ENCODE peak calls at places on chromosomes 7 and 10, in nine cellular contexts. K is pancreas, D is trophoblast cell, P is fibroblast of lung, C is NT2/D1, I is AG04450, A is H1, F is heart left ventricle, H is thoracic aorta. U is an unnamed sample.

GRCh38 chr7:141704741-141705140 is 2.8 kb upstream of the DENND11 start:
- DNase-seq in K (no peak), D (no peak), P (no peak), C (no peak), I (no peak), A (no peak), F (no peak), H (no peak), U (no peak)

GRCh38 chr10:1449806-1450205 is 287.5 kb downstream of the ADARB2 start:
- DNase-seq in K (no peak), D (no peak), P (no peak), C (no peak), I (no peak), A (no peak), F (no peak), H (no peak), U (no peak)

GRCh38 chr10:74027702-74028101 is 29.8 kb downstream of the VCL start:
- DNase-seq in K (no peak), D (peak; percentile 58), P (no peak), C (no peak), I (no peak), A (no peak), F (no peak), H (no peak), U (no peak)

GRCh38 chr10:71695502-71696476 is 23.8 kb downstream of the C10orf105 start:
- DNase-seq in K (no peak), D (no peak), P (no peak), C (no peak), I (no peak), A (no peak), F (no peak), H (no peak), U (peak; percentile 40)

GRCh38 chr10:94879214-94879613 is 59.2 kb upstream of the CYP2C9 start:
- DNase-seq in K (no peak), D (no peak), P (no peak), C (no peak), I (no peak), A (no peak), F (no peak), H (no peak), U (no peak)

GRCh38 chr10:89310092-89310886 is 8.4 kb downstream of the IFIT2 start:
- DNase-seq in K (no peak), D (no peak), P (no peak), C (no peak), I (no peak), A (no peak), F (no peak), H (no peak), U (no peak)

GRCh38 chr7:92809397-92810241 is 26.8 kb downstream of the CDK6 start:
- DNase-seq in K (peak; percentile 80), D (peak; percentile 68), P (peak; percentile 95), C (no peak), I (peak; percentile 87), A (no peak), F (peak; percentile 65), H (peak; percentile 12), U (peak; percentile 79)

GRCh38 chr10:72087969-72088878 is at the start of gene SPOCK2:
- DNase-seq in K (no peak), D (peak; percentile 13), P (peak; percentile 7), C (no peak), I (no peak), A (peak; percentile 70), F (no peak), H (no peak), U (peak; percentile 38)

GRCh38 chr7:151139071-151139521 is 28.4 kb downstream of the GBX1 start:
- DNase-seq in K (peak; percentile 11), D (no peak), P (no peak), C (no peak), I (no peak), A (no peak), F (no peak), H (no peak), U (no peak)

GRCh38 chr10:102597131-102597891 is 47.0 kb upstream of the TRIM8 start:
- DNase-seq in K (no peak), D (no peak), P (no peak), C (no peak), I (no peak), A (no peak), F (peak; percentile 54), H (no peak), U (no peak)

GRCh38 chr10:8346861-8347260 is 292.4 kb downstream of the GATA3 start:
- DNase-seq in K (no peak), D (no peak), P (no peak), C (peak; percentile 23), I (no peak), A (no peak), F (no peak), H (no peak), U (no peak)

GRCh38 chr7:36506820-36507219 is 117.2 kb downstream of the ANLN start:
- DNase-seq in K (no peak), D (peak; percentile 74), P (peak; percentile 21), C (no peak), I (no peak), A (no peak), F (no peak), H (no peak), U (no peak)

GRCh38 chr7:148898845-148899474 is 14.9 kb upstream of the EZH2 start:
- DNase-seq in K (no peak), D (no peak), P (no peak), C (no peak), I (no peak), A (peak; percentile 52), F (no peak), H (no peak), U (no peak)

GRCh38 chr10:99533496-99534455 is 1.0 kb downstream of the NKX2-3 start:
- DNase-seq in K (no peak), D (no peak), P (no peak), C (no peak), I (no peak), A (no peak), F (no peak), H (no peak), U (no peak)
- H3K4me3 ChIP-seq in K (no peak overlapping the region), D (peak overlapping the region; percentile 78), P (no peak overlapping the region), C (no peak overlapping the region), I (no peak overlapping the region), A (no peak overlapping the region), F (no peak overlapping the region), H (no peak overlapping the region), U (no peak overlapping the region)

DNA sequence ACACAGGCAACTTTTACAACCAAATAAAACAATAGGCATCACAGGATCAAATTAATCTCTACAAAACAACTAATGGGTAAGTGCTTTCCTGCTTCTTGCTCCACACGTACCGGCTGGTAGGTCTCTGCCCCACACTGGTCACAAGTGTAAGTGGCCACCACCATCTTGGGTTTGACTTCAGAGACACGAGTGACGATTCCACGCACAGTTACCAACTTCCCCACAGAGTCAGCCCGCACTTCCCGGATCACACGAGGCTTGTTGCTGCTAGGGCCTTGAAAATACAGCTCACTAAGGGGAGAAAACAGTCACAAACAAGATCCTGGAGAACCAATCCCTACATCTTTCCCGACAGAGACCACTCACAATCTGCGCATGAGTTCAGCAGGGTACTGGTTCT is 2.3 kb downstream of the MCM7 start:
- DNase-seq in K (no peak), D (no peak), P (no peak), C (no peak), I (no peak), A (no peak), F (no peak), H (no peak), U (no peak)
- H3K4me3 ChIP-seq in K (no peak overlapping the region), D (no peak overlapping the region), P (no peak overlapping the region), C (no peak overlapping the region), I (peak overlapping the region; percentile 17), A (peak overlapping the region; percentile 83), F (no peak overlapping the region), H (no peak overlapping the region), U (no peak overlapping the region)

GRCh38 chr7:128948312-128948973 is 10.7 kb downstream of the IRF5 start:
- DNase-seq in K (no peak), D (peak; percentile 26), P (no peak), C (no peak), I (no peak), A (no peak), F (no peak), H (no peak), U (no peak)

GRCh38 chr7:128944487-128945236 is 6.9 kb downstream of the IRF5 start:
- DNase-seq in K (no peak), D (no peak), P (no peak), C (no peak), I (no peak), A (no peak), F (no peak), H (no peak), U (no peak)

GRCh38 chr7:128946936-128947830 is 9.5 kb downstream of the IRF5 start:
- DNase-seq in K (no peak), D (no peak), P (no peak), C (no peak), I (no peak), A (no peak), F (no peak), H (no peak), U (no peak)

GRCh38 chr7:128947854-128948253 is 10.1 kb downstream of the IRF5 start:
- DNase-seq in K (no peak), D (peak; percentile 66), P (no peak), C (no peak), I (no peak), A (no peak), F (no peak), H (no peak), U (no peak)

DNA sequence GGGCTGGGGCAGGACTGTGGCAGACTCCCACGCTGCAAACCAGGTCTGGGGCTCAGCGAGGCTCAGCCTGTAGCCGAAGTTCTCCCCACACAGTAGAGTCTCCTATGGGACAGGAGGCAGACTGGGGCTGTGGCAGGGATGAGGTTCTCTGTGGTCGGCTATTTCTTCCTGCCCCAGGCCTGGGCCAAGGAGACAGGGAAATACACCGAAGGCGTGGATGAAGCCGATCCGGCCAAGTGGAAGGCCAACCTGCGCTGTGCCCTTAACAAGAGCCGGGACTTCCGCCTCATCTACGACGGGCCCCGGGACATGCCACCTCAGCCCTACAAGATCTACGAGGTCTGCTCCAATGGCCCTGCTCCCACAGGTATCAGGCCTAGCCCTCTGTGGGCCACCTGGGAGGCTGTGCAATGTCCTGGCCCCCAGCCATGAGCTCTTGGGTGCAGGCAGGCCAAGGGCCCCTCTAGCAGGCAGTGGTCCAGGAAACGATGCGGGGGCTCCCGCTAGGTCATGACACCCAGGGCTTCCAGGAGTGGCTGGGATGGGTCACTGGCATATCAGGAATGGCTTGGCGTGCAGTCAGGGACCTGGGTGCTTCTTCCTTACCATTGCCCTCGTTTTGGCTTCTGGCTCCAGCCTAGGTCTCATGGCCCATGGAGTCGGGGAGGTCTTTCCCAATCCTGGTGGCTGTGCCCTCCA is 8.1 kb downstream of the IRF5 start:
- DNase-seq in K (no peak), D (no peak), P (no peak), C (no peak), I (no peak), A (peak; percentile 45), F (no peak), H (no peak), U (no peak)
- H3K4me3 ChIP-seq in K (no peak overlapping the region), D (no peak overlapping the region), P (no peak overlapping the region), C (no peak overlapping the region), I (no peak overlapping the region), A (no peak overlapping the region), F (no peak overlapping the region), H (no peak overlapping the region), U (no peak overlapping the region)

DNA sequence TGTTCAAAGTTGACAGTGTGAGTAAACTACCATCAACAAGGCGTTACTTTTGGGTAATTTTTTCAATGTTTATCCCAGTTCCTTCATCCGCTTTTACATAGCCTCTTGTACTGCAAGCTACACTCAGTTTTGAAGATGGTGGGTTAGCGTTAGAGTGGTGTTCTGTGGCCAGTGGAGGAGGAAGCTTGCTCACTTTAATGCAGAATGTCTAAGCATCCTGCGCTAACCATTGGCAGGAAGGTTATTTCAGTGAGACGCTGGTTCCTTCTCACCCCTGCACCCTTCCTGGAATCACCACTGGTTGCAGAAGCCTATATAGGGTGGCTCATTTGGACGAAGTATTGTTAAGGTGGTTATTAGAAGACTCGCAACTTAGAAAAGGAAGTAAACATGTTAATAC is 159.1 kb downstream of the CELF2 start:
- DNase-seq in K (no peak), D (no peak), P (no peak), C (no peak), I (no peak), A (no peak), F (no peak), H (no peak), U (no peak)
- H3K4me3 ChIP-seq in K (no peak overlapping the region), D (no peak overlapping the region), P (no peak overlapping the region), C (no peak overlapping the region), I (no peak overlapping the region), A (no peak overlapping the region), F (no peak overlapping the region), H (no peak overlapping the region), U (no peak overlapping the region)